ENCODE peak calls at places on chromosomes 6 and 20, in seven cellular contexts. One of them, this sample, is unnamed.

GRCh38 chr6:142805042-142805441 is 139.9 kb downstream of the HIVEP2 start:
- DNase-seq in NCI-H345: no peak
- DNase-seq in HT1080: no peak
- DNase-seq in islet precursor cell: no peak
- DNase-seq in NCI-H2171 treated with DMSO at 0.1 percent for 48 hours: peak
- DNase-seq in AG08396: no peak
- DNase-seq in ecto neural progenitor cell: no peak
- DNase-seq in this sample: no peak

GRCh38 chr20:51791626-51792025 is 10.7 kb downstream of the SALL4 start:
- DNase-seq in NCI-H345: no peak
- DNase-seq in HT1080: no peak
- DNase-seq in islet precursor cell: no peak
- DNase-seq in NCI-H2171 treated with DMSO at 0.1 percent for 48 hours: peak
- DNase-seq in AG08396: no peak
- DNase-seq in ecto neural progenitor cell: no peak
- DNase-seq in this sample: no peak

GRCh38 chr6:41939091-41939847 is 2.3 kb downstream of the CCND3 start:
- DNase-seq in NCI-H345: no peak
- DNase-seq in HT1080: no peak
- DNase-seq in islet precursor cell: peak
- DNase-seq in NCI-H2171 treated with DMSO at 0.1 percent for 48 hours: no peak
- DNase-seq in AG08396: no peak
- DNase-seq in ecto neural progenitor cell: peak
- DNase-seq in this sample: no peak

GRCh38 chr20:59317332-59317731 is 16.9 kb downstream of the EDN3 start:
- DNase-seq in NCI-H345: no peak
- DNase-seq in HT1080: no peak
- DNase-seq in islet precursor cell: no peak
- DNase-seq in NCI-H2171 treated with DMSO at 0.1 percent for 48 hours: no peak
- DNase-seq in AG08396: no peak
- DNase-seq in ecto neural progenitor cell: no peak
- DNase-seq in this sample: no peak

GRCh38 chr20:5656136-5656535 is 94.1 kb upstream of the SHLD1 start:
- DNase-seq in NCI-H345: no peak
- DNase-seq in HT1080: no peak
- DNase-seq in islet precursor cell: no peak
- DNase-seq in NCI-H2171 treated with DMSO at 0.1 percent for 48 hours: no peak
- DNase-seq in AG08396: no peak
- DNase-seq in ecto neural progenitor cell: no peak
- DNase-seq in this sample: no peak

GRCh38 chr6:148693882-148694484 is 52.8 kb upstream of the UST start:
- DNase-seq in NCI-H345: no peak
- DNase-seq in HT1080: no peak
- DNase-seq in islet precursor cell: no peak
- DNase-seq in NCI-H2171 treated with DMSO at 0.1 percent for 48 hours: no peak
- DNase-seq in AG08396: no peak
- DNase-seq in ecto neural progenitor cell: no peak
- DNase-seq in this sample: peak

GRCh38 chr20:43066061-43066575 is 123.6 kb downstream of the PTPRT start:
- DNase-seq in NCI-H345: no peak
- DNase-seq in HT1080: no peak
- DNase-seq in islet precursor cell: no peak
- DNase-seq in NCI-H2171 treated with DMSO at 0.1 percent for 48 hours: no peak
- DNase-seq in AG08396: no peak
- DNase-seq in ecto neural progenitor cell: no peak
- DNase-seq in this sample: no peak

GRCh38 chr6:29968130-29968529 is 25.8 kb downstream of the HLA-A start:
- DNase-seq in NCI-H345: no peak
- DNase-seq in HT1080: peak
- DNase-seq in islet precursor cell: no peak
- DNase-seq in NCI-H2171 treated with DMSO at 0.1 percent for 48 hours: no peak
- DNase-seq in AG08396: no peak
- DNase-seq in ecto neural progenitor cell: no peak
- DNase-seq in this sample: no peak

GRCh38 chr6:105430685-105431084 is 27.8 kb upstream of the PREP start:
- DNase-seq in NCI-H345: no peak
- DNase-seq in HT1080: no peak
- DNase-seq in islet precursor cell: no peak
- DNase-seq in NCI-H2171 treated with DMSO at 0.1 percent for 48 hours: no peak
- DNase-seq in AG08396: no peak
- DNase-seq in ecto neural progenitor cell: no peak
- DNase-seq in this sample: no peak

GRCh38 chr6:39225946-39226437 is 3.3 kb downstream of the KCNK5 start:
- DNase-seq in NCI-H345: no peak
- DNase-seq in HT1080: peak
- DNase-seq in islet precursor cell: no peak
- DNase-seq in NCI-H2171 treated with DMSO at 0.1 percent for 48 hours: no peak
- DNase-seq in AG08396: no peak
- DNase-seq in ecto neural progenitor cell: no peak
- DNase-seq in this sample: no peak

GRCh38 chr20:33740189-33740588 is 8.4 kb downstream of the ZNF341 start:
- DNase-seq in NCI-H345: no peak
- DNase-seq in HT1080: no peak
- DNase-seq in islet precursor cell: no peak
- DNase-seq in NCI-H2171 treated with DMSO at 0.1 percent for 48 hours: no peak
- DNase-seq in AG08396: no peak
- DNase-seq in ecto neural progenitor cell: no peak
- DNase-seq in this sample: no peak

GRCh38 chr20:59415224-59415623 is 114.8 kb downstream of the EDN3 start:
- DNase-seq in NCI-H345: no peak
- DNase-seq in HT1080: no peak
- DNase-seq in islet precursor cell: no peak
- DNase-seq in NCI-H2171 treated with DMSO at 0.1 percent for 48 hours: no peak
- DNase-seq in AG08396: no peak
- DNase-seq in ecto neural progenitor cell: no peak
- DNase-seq in this sample: no peak

GRCh38 chr6:46032112-46032998 is 16.7 kb upstream of the CLIC5 start:
- DNase-seq in NCI-H345: no peak
- DNase-seq in HT1080: no peak
- DNase-seq in islet precursor cell: no peak
- DNase-seq in NCI-H2171 treated with DMSO at 0.1 percent for 48 hours: no peak
- DNase-seq in AG08396: no peak
- DNase-seq in ecto neural progenitor cell: no peak
- DNase-seq in this sample: no peak

GRCh38 chr20:49979030-49979832 is 3.5 kb upstream of the SNAI1 start:
- DNase-seq in NCI-H345: peak
- DNase-seq in HT1080: peak
- DNase-seq in islet precursor cell: peak
- DNase-seq in NCI-H2171 treated with DMSO at 0.1 percent for 48 hours: peak
- DNase-seq in AG08396: peak
- DNase-seq in ecto neural progenitor cell: peak
- DNase-seq in this sample: peak

GRCh38 chr6:10976571-10976970 is 67.5 kb downstream of the ELOVL2 start:
- DNase-seq in NCI-H345: no peak
- DNase-seq in HT1080: no peak
- DNase-seq in islet precursor cell: no peak
- DNase-seq in NCI-H2171 treated with DMSO at 0.1 percent for 48 hours: no peak
- DNase-seq in AG08396: no peak
- DNase-seq in ecto neural progenitor cell: no peak
- DNase-seq in this sample: no peak

GRCh38 chr6:15966000-15966399 is 162.9 kb upstream of the MYLIP start:
- DNase-seq in NCI-H345: no peak
- DNase-seq in HT1080: no peak
- DNase-seq in islet precursor cell: no peak
- DNase-seq in NCI-H2171 treated with DMSO at 0.1 percent for 48 hours: no peak
- DNase-seq in AG08396: no peak
- DNase-seq in ecto neural progenitor cell: no peak
- DNase-seq in this sample: no peak

GRCh38 chr20:10555865-10556308 is 117.9 kb downstream of the JAG1 start:
- DNase-seq in NCI-H345: no peak
- DNase-seq in HT1080: peak
- DNase-seq in islet precursor cell: no peak
- DNase-seq in NCI-H2171 treated with DMSO at 0.1 percent for 48 hours: no peak
- DNase-seq in AG08396: peak
- DNase-seq in ecto neural progenitor cell: no peak
- DNase-seq in this sample: no peak

GRCh38 chr6:436308-437041 is 44.9 kb downstream of the IRF4 start:
- DNase-seq in NCI-H345: no peak
- DNase-seq in HT1080: peak
- DNase-seq in islet precursor cell: no peak
- DNase-seq in NCI-H2171 treated with DMSO at 0.1 percent for 48 hours: no peak
- DNase-seq in AG08396: peak
- DNase-seq in ecto neural progenitor cell: no peak
- DNase-seq in this sample: no peak

GRCh38 chr20:17624070-17624469 is 54.2 kb downstream of the DSTN start:
- DNase-seq in NCI-H345: no peak
- DNase-seq in HT1080: no peak
- DNase-seq in islet precursor cell: no peak
- DNase-seq in NCI-H2171 treated with DMSO at 0.1 percent for 48 hours: no peak
- DNase-seq in AG08396: no peak
- DNase-seq in ecto neural progenitor cell: no peak
- DNase-seq in this sample: no peak

GRCh38 chr6:14333556-14334305 is 216.2 kb downstream of the CD83 start:
- DNase-seq in NCI-H345: no peak
- DNase-seq in HT1080: no peak
- DNase-seq in islet precursor cell: no peak
- DNase-seq in NCI-H2171 treated with DMSO at 0.1 percent for 48 hours: no peak
- DNase-seq in AG08396: peak
- DNase-seq in ecto neural progenitor cell: no peak
- DNase-seq in this sample: no peak

GRCh38 chr20:4633780-4634179 is 87.9 kb upstream of the PRND start:
- DNase-seq in NCI-H345: no peak
- DNase-seq in HT1080: peak
- DNase-seq in islet precursor cell: no peak
- DNase-seq in NCI-H2171 treated with DMSO at 0.1 percent for 48 hours: no peak
- DNase-seq in AG08396: peak
- DNase-seq in ecto neural progenitor cell: no peak
- DNase-seq in this sample: no peak

GRCh38 chr6:44049163-44049988 is 77.9 kb downstream of the MRPL14 start:
- DNase-seq in NCI-H345: no peak
- DNase-seq in HT1080: peak
- DNase-seq in islet precursor cell: no peak
- DNase-seq in NCI-H2171 treated with DMSO at 0.1 percent for 48 hours: no peak
- DNase-seq in AG08396: no peak
- DNase-seq in ecto neural progenitor cell: no peak
- DNase-seq in this sample: no peak

GRCh38 chr6:45556828-45557227 is 179.1 kb upstream of the SUPT3H start:
- DNase-seq in NCI-H345: no peak
- DNase-seq in HT1080: no peak
- DNase-seq in islet precursor cell: no peak
- DNase-seq in NCI-H2171 treated with DMSO at 0.1 percent for 48 hours: no peak
- DNase-seq in AG08396: no peak
- DNase-seq in ecto neural progenitor cell: no peak
- DNase-seq in this sample: no peak

GRCh38 chr20:58078741-58079522 is 149.5 kb downstream of the ANKRD60 start:
- DNase-seq in NCI-H345: no peak
- DNase-seq in HT1080: peak
- DNase-seq in islet precursor cell: peak
- DNase-seq in NCI-H2171 treated with DMSO at 0.1 percent for 48 hours: no peak
- DNase-seq in AG08396: no peak
- DNase-seq in ecto neural progenitor cell: peak
- DNase-seq in this sample: no peak

GRCh38 chr20:49573900-49574416 is 6.0 kb upstream of the PTGIS start:
- DNase-seq in NCI-H345: no peak
- DNase-seq in HT1080: no peak
- DNase-seq in islet precursor cell: no peak
- DNase-seq in NCI-H2171 treated with DMSO at 0.1 percent for 48 hours: no peak
- DNase-seq in AG08396: peak
- DNase-seq in ecto neural progenitor cell: no peak
- DNase-seq in this sample: no peak

GRCh38 chr6:13120483-13121482 is 207.6 kb downstream of the TBC1D7 start:
- DNase-seq in NCI-H345: no peak
- DNase-seq in HT1080: peak
- DNase-seq in islet precursor cell: no peak
- DNase-seq in NCI-H2171 treated with DMSO at 0.1 percent for 48 hours: no peak
- DNase-seq in AG08396: no peak
- DNase-seq in ecto neural progenitor cell: no peak
- DNase-seq in this sample: no peak

GRCh38 chr20:25310268-25310920 is 62.5 kb downstream of the PYGB start:
- DNase-seq in NCI-H345: peak
- DNase-seq in HT1080: peak
- DNase-seq in islet precursor cell: peak
- DNase-seq in NCI-H2171 treated with DMSO at 0.1 percent for 48 hours: no peak
- DNase-seq in AG08396: peak
- DNase-seq in ecto neural progenitor cell: no peak
- DNase-seq in this sample: peak

GRCh38 chr6:162973975-162974374 is 246.2 kb downstream of the PACRG start:
- DNase-seq in NCI-H345: no peak
- DNase-seq in HT1080: no peak
- DNase-seq in islet precursor cell: no peak
- DNase-seq in NCI-H2171 treated with DMSO at 0.1 percent for 48 hours: peak
- DNase-seq in AG08396: no peak
- DNase-seq in ecto neural progenitor cell: no peak
- DNase-seq in this sample: no peak

GRCh38 chr6:25342784-25343183 is 63.6 kb downstream of the CARMIL1 start:
- DNase-seq in NCI-H345: no peak
- DNase-seq in HT1080: peak
- DNase-seq in islet precursor cell: no peak
- DNase-seq in NCI-H2171 treated with DMSO at 0.1 percent for 48 hours: peak
- DNase-seq in AG08396: no peak
- DNase-seq in ecto neural progenitor cell: no peak
- DNase-seq in this sample: no peak

GRCh38 chr20:4401601-4402000 is 320.1 kb upstream of the PRND start:
- DNase-seq in NCI-H345: no peak
- DNase-seq in HT1080: no peak
- DNase-seq in islet precursor cell: no peak
- DNase-seq in NCI-H2171 treated with DMSO at 0.1 percent for 48 hours: no peak
- DNase-seq in AG08396: no peak
- DNase-seq in ecto neural progenitor cell: no peak
- DNase-seq in this sample: no peak

GRCh38 chr20:59365611-59366284 is 65.3 kb downstream of the EDN3 start:
- DNase-seq in NCI-H345: no peak
- DNase-seq in HT1080: no peak
- DNase-seq in islet precursor cell: no peak
- DNase-seq in NCI-H2171 treated with DMSO at 0.1 percent for 48 hours: no peak
- DNase-seq in AG08396: no peak
- DNase-seq in ecto neural progenitor cell: no peak
- DNase-seq in this sample: no peak

GRCh38 chr6:129882510-129883023 is 21.5 kb upstream of the TMEM244 start:
- DNase-seq in NCI-H345: no peak
- DNase-seq in HT1080: no peak
- DNase-seq in islet precursor cell: no peak
- DNase-seq in NCI-H2171 treated with DMSO at 0.1 percent for 48 hours: no peak
- DNase-seq in AG08396: no peak
- DNase-seq in ecto neural progenitor cell: no peak
- DNase-seq in this sample: no peak

GRCh38 chr6:156662025-156662445 is 115.1 kb upstream of the ARID1B start:
- DNase-seq in NCI-H345: no peak
- DNase-seq in HT1080: no peak
- DNase-seq in islet precursor cell: peak
- DNase-seq in NCI-H2171 treated with DMSO at 0.1 percent for 48 hours: peak
- DNase-seq in AG08396: no peak
- DNase-seq in ecto neural progenitor cell: peak
- DNase-seq in this sample: peak

GRCh38 chr6:41591859-41592502 is 45.8 kb downstream of the FOXP4 start:
- DNase-seq in NCI-H345: peak
- DNase-seq in HT1080: peak
- DNase-seq in islet precursor cell: peak
- DNase-seq in NCI-H2171 treated with DMSO at 0.1 percent for 48 hours: peak
- DNase-seq in AG08396: peak
- DNase-seq in ecto neural progenitor cell: peak
- DNase-seq in this sample: peak

GRCh38 chr20:45097485-45098095 is 3.3 kb downstream of the KCNS1 start:
- DNase-seq in NCI-H345: no peak
- DNase-seq in HT1080: no peak
- DNase-seq in islet precursor cell: no peak
- DNase-seq in NCI-H2171 treated with DMSO at 0.1 percent for 48 hours: no peak
- DNase-seq in AG08396: no peak
- DNase-seq in ecto neural progenitor cell: no peak
- DNase-seq in this sample: no peak

GRCh38 chr6:126112171-126112632 is 125.9 kb downstream of the TRMT11 start:
- DNase-seq in NCI-H345: no peak
- DNase-seq in HT1080: peak
- DNase-seq in islet precursor cell: no peak
- DNase-seq in NCI-H2171 treated with DMSO at 0.1 percent for 48 hours: no peak
- DNase-seq in AG08396: peak
- DNase-seq in ecto neural progenitor cell: no peak
- DNase-seq in this sample: no peak

GRCh38 chr6:93008385-93008784 is 411.0 kb downstream of the EPHA7 start:
- DNase-seq in NCI-H345: no peak
- DNase-seq in HT1080: no peak
- DNase-seq in islet precursor cell: no peak
- DNase-seq in NCI-H2171 treated with DMSO at 0.1 percent for 48 hours: no peak
- DNase-seq in AG08396: no peak
- DNase-seq in ecto neural progenitor cell: no peak
- DNase-seq in this sample: no peak

GRCh38 chr6:12410946-12411345 is 120.8 kb downstream of the EDN1 start:
- DNase-seq in NCI-H345: no peak
- DNase-seq in HT1080: no peak
- DNase-seq in islet precursor cell: no peak
- DNase-seq in NCI-H2171 treated with DMSO at 0.1 percent for 48 hours: no peak
- DNase-seq in AG08396: no peak
- DNase-seq in ecto neural progenitor cell: no peak
- DNase-seq in this sample: no peak

This sample was measured in B cell.